ENCODE peak calls at places on chromosomes 12 and 14, in nine cellular contexts. V, S, E, K, R, N, I, W and P are unnamed samples.
A peak's percentile ranks its signal among the peaks of the same experiment; 100 is the strongest.

GRCh38 chr12:131091976-131092691 is 138.4 kb downstream of the ADGRD1 start:
- DNase-seq in V (no peak), S (peak; percentile 25), E (no peak), K (peak; percentile 10), R (no peak), N (no peak), I (peak; percentile 38), W (no peak), P (no peak)

GRCh38 chr14:49622022-49622607 is 1.5 kb downstream of the MGAT2 start:
- DNase-seq in V (no peak), S (no peak), E (no peak), K (no peak), R (no peak), N (no peak), I (no peak), W (no peak), P (no peak)

GRCh38 chr14:89256273-89256672 is 160.8 kb downstream of the FOXN3 start:
- DNase-seq in V (no peak), S (no peak), E (no peak), K (no peak), R (no peak), N (no peak), I (no peak), W (no peak), P (no peak)

GRCh38 chr14:67738740-67739504 is 37.2 kb downstream of the RDH12 start:
- DNase-seq in V (peak; percentile 89), S (no peak), E (peak; percentile 97), K (no peak), R (peak; percentile 85), N (no peak), I (no peak), W (peak; percentile 95), P (no peak)

GRCh38 chr12:101407054-101407437 is 526 bp downstream of the ARL1 start:
- DNase-seq in V (no peak), S (no peak), E (no peak), K (no peak), R (no peak), N (no peak), I (no peak), W (peak; percentile 41), P (no peak)

GRCh38 chr12:60210756-60211155 is 614.9 kb downstream of the SLC16A7 start:
- DNase-seq in V (no peak), S (no peak), E (no peak), K (no peak), R (no peak), N (no peak), I (no peak), W (no peak), P (no peak)

GRCh38 chr12:58833844-58834243 is 86.5 kb downstream of the LRIG3 start:
- DNase-seq in V (no peak), S (no peak), E (peak; percentile 9), K (no peak), R (no peak), N (no peak), I (no peak), W (peak; percentile 6), P (no peak)

GRCh38 chr12:68814490-68815231 is 6.7 kb downstream of the MDM2 start:
- DNase-seq in V (no peak), S (no peak), E (no peak), K (no peak), R (no peak), N (no peak), I (no peak), W (no peak), P (no peak)

GRCh38 chr14:95182379-95182778 is 25.1 kb upstream of the DICER1 start:
- DNase-seq in V (no peak), S (no peak), E (no peak), K (no peak), R (no peak), N (no peak), I (no peak), W (no peak), P (no peak)
- TF ChIP-seq CTCF in V (no peak), S (peak; percentile 32), E (no peak), K (no peak), R (no peak), N (no peak), I (no peak), W (no peak), P (no peak)

DNA sequence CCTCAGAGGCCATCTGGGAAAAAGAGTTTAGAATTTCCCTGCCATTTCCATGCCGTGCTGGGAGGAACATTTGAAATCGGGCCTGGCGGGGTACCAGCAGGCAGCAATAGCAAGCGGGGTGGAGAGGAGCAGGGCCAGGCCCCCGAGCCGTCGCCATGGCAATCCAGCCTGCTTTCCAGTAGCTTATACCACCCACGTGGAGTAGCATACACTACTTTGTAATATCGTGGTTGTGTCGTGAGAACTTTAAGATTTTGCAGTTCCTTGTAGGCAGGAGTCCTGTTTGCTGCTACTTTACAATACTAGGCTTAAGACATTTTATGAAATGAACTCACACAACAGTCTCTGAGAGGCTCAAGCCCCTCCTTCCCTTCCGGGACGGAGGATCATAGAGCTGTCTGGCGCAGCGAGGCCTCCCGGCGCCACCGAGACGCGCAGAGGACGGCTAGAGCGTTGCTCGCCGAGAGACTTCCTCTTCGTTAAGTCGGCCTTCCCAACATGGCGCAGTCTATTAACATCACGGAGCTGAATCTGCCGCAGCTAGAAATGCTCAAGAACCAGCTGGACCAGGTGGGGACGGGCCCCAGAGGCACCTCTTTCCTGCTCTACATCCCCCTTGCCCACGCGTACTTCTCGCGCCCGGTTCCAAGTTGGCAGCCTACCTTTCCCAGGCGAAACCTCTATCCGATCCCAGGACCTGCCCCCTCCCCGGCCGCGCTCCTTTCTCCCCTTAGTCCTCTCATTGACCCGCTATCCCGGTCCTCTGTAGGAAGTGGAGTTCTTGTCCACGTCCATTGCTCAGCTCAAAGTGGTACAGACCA is at the start of gene PFDN5:
- DNase-seq in V (peak; percentile 96), S (peak; percentile 94), E (peak; percentile 95), K (peak; percentile 86), R (peak; percentile 84), N (peak; percentile 92), I (peak; percentile 95), W (peak; percentile 85), P (peak; percentile 78)
- TF ChIP-seq CTCF in V (no peak), S (no peak), E (peak; percentile 39), K (no peak), R (no peak), N (no peak), I (no peak), W (no peak), P (no peak)

DNA sequence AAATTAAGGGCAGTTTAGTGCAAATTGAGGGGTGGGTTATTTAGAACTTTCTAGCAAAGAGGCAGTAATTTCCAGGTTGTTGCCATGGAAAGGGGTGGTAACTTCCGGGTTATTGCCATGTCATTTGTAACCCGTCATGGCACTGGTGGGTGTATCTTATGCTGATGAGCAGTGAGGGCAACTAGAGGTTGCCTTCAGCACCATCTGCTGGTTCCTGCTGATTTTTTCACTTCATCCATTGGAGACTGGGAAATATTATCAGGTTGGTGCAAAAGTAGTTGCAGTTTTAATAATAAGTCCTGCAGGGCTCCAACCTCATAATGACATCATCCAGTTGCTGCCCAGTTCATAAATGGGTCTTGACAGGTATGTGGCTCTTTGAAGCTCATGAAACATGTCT is 24.4 kb upstream of the SERPINA4 start:
- DNase-seq in V (peak; percentile 45), S (no peak), E (peak; percentile 12), K (no peak), R (no peak), N (no peak), I (peak; percentile 53), W (peak; percentile 58), P (no peak)
- TF ChIP-seq CTCF in V (peak; percentile 17), S (peak; percentile 56), E (no peak), K (no peak), R (no peak), N (no peak), I (no peak), W (no peak), P (no peak)

DNA sequence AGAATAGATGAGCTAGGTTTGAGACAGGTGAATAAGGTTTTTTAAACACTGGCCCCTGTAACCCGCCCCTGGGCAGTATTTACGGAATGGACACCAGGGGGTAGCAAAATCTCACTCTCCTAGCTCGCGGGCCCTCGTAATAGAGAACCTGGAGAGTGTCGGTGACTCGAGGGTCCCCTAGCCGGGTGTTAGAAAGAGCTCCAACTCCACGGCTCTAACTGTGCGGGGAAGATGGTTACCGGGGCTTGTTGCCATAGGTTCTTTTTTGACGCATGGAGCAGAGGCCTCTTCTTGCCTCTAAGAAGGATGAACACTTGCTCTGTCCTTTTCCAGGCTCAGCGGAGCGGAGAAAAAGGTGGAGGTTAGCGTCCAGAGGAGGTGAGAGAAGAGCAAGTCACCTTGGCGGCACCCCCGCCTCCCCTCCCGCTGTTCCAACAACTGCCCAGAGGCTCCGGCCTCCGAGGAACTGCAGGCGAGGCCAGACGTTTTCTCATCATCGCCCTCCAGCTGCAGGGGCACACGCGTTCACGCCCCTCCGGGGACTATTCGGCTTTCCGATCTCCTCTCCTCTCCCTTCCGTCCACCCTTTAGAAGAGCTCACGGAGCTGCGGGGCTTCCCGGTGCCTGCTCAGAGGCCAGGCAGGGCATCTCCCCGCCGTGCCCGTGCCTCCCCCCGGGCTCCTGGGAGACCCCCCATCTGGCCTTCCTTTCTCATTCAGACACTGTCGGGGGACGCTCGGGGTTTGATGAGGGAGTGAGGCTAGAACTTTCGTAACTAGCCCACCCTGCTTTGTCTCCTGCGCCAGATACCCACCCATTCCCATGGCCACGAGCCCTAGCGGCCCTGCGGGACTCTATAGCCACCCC is 1.4 kb upstream of the ARHGEF40 start:
- DNase-seq in V (peak; percentile 85), S (peak; percentile 63), E (peak; percentile 70), K (peak; percentile 70), R (peak; percentile 22), N (peak; percentile 61), I (peak; percentile 51), W (peak; percentile 64), P (peak; percentile 57)
- TF ChIP-seq CTCF in V (peak; percentile 60), S (peak; percentile 65), E (peak; percentile 72), K (peak; percentile 49), R (peak; percentile 63), N (peak; percentile 71), I (peak; percentile 38), W (peak; percentile 24), P (peak; percentile 69)

GRCh38 chr12:47551426-47551851 is 154.4 kb downstream of the RPAP3 start:
- DNase-seq in V (no peak), S (no peak), E (peak; percentile 51), K (no peak), R (peak; percentile 67), N (no peak), I (no peak), W (no peak), P (no peak)

GRCh38 chr12:47549258-47549657 is 156.6 kb downstream of the RPAP3 start:
- DNase-seq in V (no peak), S (no peak), E (no peak), K (no peak), R (no peak), N (no peak), I (peak; percentile 9), W (peak; percentile 62), P (no peak)

GRCh38 chr12:47545938-47546609 is 159.8 kb downstream of the RPAP3 start:
- DNase-seq in V (no peak), S (no peak), E (peak; percentile 55), K (no peak), R (no peak), N (no peak), I (no peak), W (no peak), P (no peak)

DNA sequence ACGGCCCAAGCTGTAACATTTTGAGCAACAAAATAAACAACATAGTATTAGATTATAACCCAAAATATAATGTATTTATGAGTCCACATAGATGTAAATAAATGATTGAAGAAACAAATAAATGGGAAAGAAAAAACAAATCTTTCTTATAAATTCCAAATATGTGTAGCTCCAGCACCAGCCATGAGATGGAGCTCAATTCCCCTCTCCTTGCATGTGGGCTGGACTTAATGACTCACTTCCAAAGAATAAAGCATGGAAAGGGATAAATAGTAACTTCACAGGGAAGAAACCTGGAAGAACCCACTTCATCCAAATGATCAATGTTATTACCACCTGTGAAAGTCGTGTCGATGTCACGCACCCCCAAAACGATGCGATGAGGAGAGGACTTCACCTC is 158.8 kb downstream of the RPAP3 start:
- DNase-seq in V (no peak), S (no peak), E (peak; percentile 51), K (no peak), R (peak; percentile 30), N (no peak), I (no peak), W (peak; percentile 52), P (no peak)
- TF ChIP-seq CTCF in V (no peak), S (peak; percentile 65), E (peak; percentile 66), K (no peak), R (peak; percentile 53), N (no peak), I (no peak), W (no peak), P (peak; percentile 34)